ENCODE peak calls at places on chromosomes 12 and 14, in nine cellular contexts. Y, O, J, I, M, C, U, V and B are unnamed samples.

GRCh38 chr14:97527993-97528392 is 730.8 kb downstream of the VRK1 start:
- DNase-seq in U (no peak), J (no peak), I (no peak), M (no peak), V (no peak), C (no peak), Y (no peak), O (no peak), B (no peak)

GRCh38 chr14:24483604-24484252 is 24.3 kb downstream of the CMA1 start:
- DNase-seq in I (no peak), U (no peak), Y (no peak), V (no peak), O (no peak), C (no peak), J (no peak), M (peak; percentile 27), B (no peak)

GRCh38 chr14:95527392-95528002 is 7.4 kb upstream of the GLRX5 start:
- DNase-seq in O (peak; percentile 85), Y (no peak), I (peak; percentile 58), V (peak; percentile 96), U (peak; percentile 62), C (peak; percentile 68), J (no peak), M (peak; percentile 84), B (peak; percentile 69)

GRCh38 chr14:74592476-74593191 is 19.4 kb downstream of the LTBP2 start:
- DNase-seq in U (no peak), O (no peak), C (peak; percentile 44), Y (no peak), J (no peak), M (no peak), I (no peak), V (no peak), B (no peak)

GRCh38 chr12:65638324-65638723 is 186.0 kb upstream of the HMGA2 start:
- DNase-seq in I (no peak), J (no peak), U (no peak), Y (no peak), O (no peak), M (no peak), C (no peak), V (no peak), B (no peak)

GRCh38 chr14:90423166-90423565 is 26.3 kb downstream of the CALM1 start:
- DNase-seq in O (no peak), V (no peak), M (no peak), J (no peak), I (no peak), U (no peak), C (no peak), Y (no peak), B (no peak)

GRCh38 chr14:56195727-56196126 is 77.5 kb downstream of the PELI2 start:
- DNase-seq in Y (no peak), V (no peak), I (no peak), M (peak; percentile 58), C (no peak), J (no peak), U (no peak), O (peak; percentile 48), B (no peak)

GRCh38 chr14:24172261-24172860 is 481 bp downstream of the REC8 start:
- DNase-seq in O (no peak), V (no peak), C (no peak), M (no peak), Y (no peak), I (no peak), J (no peak), U (peak; percentile 31), B (no peak)

GRCh38 chr12:130336723-130337475 is 788 bp upstream of the PIWIL1 start:
- DNase-seq in J (no peak), U (no peak), I (no peak), O (no peak), Y (no peak), M (no peak), V (no peak), C (no peak), B (no peak)

GRCh38 chr12:123966596-123966995 is 6.0 kb downstream of the CCDC92 start:
- DNase-seq in I (no peak), Y (no peak), O (peak; percentile 64), U (no peak), C (no peak), J (no peak), M (peak; percentile 80), V (peak; percentile 74), B (no peak)

GRCh38 chr12:56634837-56635538 is 4.9 kb upstream of the BAZ2A start:
- DNase-seq in C (peak; percentile 71), J (peak; percentile 34), M (peak; percentile 84), O (peak; percentile 83), V (peak; percentile 79), U (peak; percentile 68), I (peak; percentile 87), Y (peak; percentile 80), B (peak; percentile 87)

GRCh38 chr12:16609140-16609539 is 3.2 kb upstream of the LMO3 start:
- DNase-seq in C (no peak), V (no peak), M (no peak), U (no peak), I (no peak), J (no peak), Y (no peak), O (no peak), B (no peak)

GRCh38 chr12:76450690-76451089 is 102.5 kb upstream of the BBS10 start:
- DNase-seq in V (no peak), C (no peak), M (peak; percentile 46), O (peak; percentile 90), J (no peak), I (no peak), U (no peak), Y (no peak), B (no peak)

GRCh38 chr14:99679543-99679942 is 4.6 kb upstream of the CYP46A1 start:
- DNase-seq in J (no peak), Y (no peak), V (no peak), O (no peak), U (no peak), I (peak; percentile 20), M (no peak), C (peak; percentile 10), B (no peak)

GRCh38 chr14:74401504-74402241 is 24.3 kb downstream of the SYNDIG1L start:
- DNase-seq in C (peak; percentile 69), J (no peak), I (peak; percentile 39), V (peak; percentile 15), U (peak; percentile 32), O (no peak), Y (peak; percentile 29), M (no peak), B (peak; percentile 54)

GRCh38 chr14:91292476-91292875 is 48.0 kb upstream of the GPR68 start:
- DNase-seq in V (no peak), U (no peak), J (no peak), O (no peak), M (no peak), Y (no peak), C (no peak), I (no peak), B (no peak)

GRCh38 chr12:111255261-111255660 is 113.6 kb downstream of the PHETA1 start:
- DNase-seq in U (no peak), O (no peak), C (no peak), M (no peak), Y (no peak), J (no peak), V (no peak), I (no peak), B (no peak)

GRCh38 chr12:63916561-63917476 is 72.3 kb downstream of the SRGAP1 start:
- DNase-seq in O (peak; percentile 58), I (no peak), U (no peak), Y (no peak), C (no peak), V (peak; percentile 23), J (no peak), M (peak; percentile 64), B (no peak)
- H3K4me3 ChIP-seq in O (no peak overlapping the region), I (no peak overlapping the region), U (no peak overlapping the region), Y (no peak overlapping the region), C (no peak overlapping the region), V (peak overlapping the region; percentile 36), J (no peak overlapping the region), M (no peak overlapping the region), B (no peak overlapping the region)

DNA sequence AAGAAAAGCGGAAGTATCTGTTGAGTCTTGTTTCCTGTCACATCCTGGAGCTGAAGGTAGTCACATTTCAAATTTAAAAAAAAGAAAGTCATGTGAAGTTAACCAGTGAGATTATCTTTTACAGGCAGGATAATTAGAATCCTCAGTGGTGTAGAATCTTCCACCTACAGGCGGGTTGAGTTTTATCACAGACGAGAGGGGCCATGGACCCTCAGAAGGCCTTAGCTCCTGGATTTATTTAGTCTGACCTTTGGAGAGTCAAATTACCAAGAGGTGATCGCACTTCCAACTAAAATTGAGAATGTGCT is 13.0 kb upstream of the GNG2 start:
- DNase-seq in V (no peak), Y (no peak), I (no peak), C (no peak), O (no peak), U (no peak), J (no peak), M (no peak), B (no peak)
- H3K4me3 ChIP-seq in V (no peak overlapping the region), Y (no peak overlapping the region), I (no peak overlapping the region), C (no peak overlapping the region), O (no peak overlapping the region), U (no peak overlapping the region), J (no peak overlapping the region), M (no peak overlapping the region), B (no peak overlapping the region)

DNA sequence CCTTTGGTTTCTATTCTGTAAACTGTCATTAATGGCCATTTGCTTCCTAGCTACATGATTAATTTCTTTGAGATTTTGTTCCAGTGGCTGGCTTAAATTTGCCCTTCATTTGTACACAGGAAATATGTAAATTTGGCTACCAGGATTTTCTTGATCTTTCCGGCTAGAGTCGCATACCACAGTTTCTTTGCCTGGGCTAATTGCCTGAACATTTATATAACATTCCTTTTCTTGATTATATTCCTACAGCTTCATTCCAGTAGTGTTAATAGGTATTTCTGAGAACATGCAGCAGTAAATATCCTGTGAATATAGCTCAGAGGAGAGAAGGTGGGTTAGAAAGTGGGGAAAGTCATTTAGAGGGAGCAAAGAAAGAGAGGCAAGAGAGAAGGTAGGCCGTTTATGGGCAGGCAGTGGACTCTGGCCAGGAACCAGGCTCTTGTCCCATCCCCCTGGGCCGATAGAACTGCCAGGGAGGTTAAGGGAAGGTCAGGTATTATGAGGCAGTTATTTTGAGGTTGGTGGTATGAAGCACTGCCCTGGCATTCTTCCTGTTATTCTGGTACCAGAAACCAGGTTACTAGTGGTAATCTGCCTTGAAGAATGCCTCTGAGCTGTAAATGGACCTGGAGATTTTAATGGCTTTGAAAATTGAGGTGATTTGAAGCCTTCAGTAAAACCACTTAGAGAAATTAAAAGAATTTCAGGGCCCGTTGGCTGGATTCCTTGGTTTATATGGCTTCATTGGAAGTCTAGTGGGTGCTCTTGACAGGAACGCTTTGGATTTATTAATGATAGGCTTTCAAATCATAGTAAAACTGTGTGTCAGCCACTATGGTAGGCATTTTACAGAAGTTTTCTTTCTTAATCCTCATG is 4.4 kb downstream of the RNF10 start:
- DNase-seq in I (peak; percentile 83), C (peak; percentile 80), J (no peak), U (peak; percentile 66), Y (peak; percentile 77), M (peak; percentile 53), O (peak; percentile 79), V (peak; percentile 53), B (peak; percentile 69)
- H3K4me3 ChIP-seq in I (peak overlapping the region; percentile 26), C (peak overlapping the region; percentile 61), J (peak overlapping the region; percentile 10), U (peak overlapping the region; percentile 59), Y (peak overlapping the region; percentile 95), M (no peak overlapping the region), O (no peak overlapping the region), V (peak overlapping the region; percentile 96), B (peak overlapping the region; percentile 90)

DNA sequence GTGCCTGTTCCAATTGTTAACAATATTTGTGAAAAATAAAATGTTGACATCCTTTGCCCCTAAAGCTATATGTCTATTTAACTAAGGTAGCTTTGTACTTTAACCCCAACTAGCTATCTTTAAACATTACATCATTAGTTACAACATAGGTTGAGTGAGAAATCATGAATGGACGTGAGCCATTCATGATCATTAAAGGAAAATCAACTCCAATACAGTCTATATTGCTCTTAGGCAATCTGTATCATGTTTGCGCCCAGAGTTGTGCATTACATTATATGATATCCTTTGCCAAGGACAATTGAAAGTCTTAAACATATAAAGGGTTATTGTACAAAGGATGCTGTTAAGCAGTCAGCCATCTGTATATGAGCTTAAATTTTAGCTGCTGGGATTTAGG is 269.6 kb downstream of the ALX1 start:
- DNase-seq in O (no peak), V (no peak), J (no peak), C (no peak), I (no peak), M (no peak), Y (no peak), U (no peak), B (no peak)
- H3K4me3 ChIP-seq in O (no peak overlapping the region), V (no peak overlapping the region), J (no peak overlapping the region), C (no peak overlapping the region), I (no peak overlapping the region), M (no peak overlapping the region), Y (no peak overlapping the region), U (no peak overlapping the region), B (no peak overlapping the region)